ENCODE peak calls at places on chromosomes 11 and 22, in five cellular contexts. T, R, Z, B and X are unnamed samples. For H3K4me1, the result is how much of the 10 kb centered on the place peaks cover.

GRCh38 chr11:18706330-18707243 is 8.0 kb downstream of the TMEM86A start:
- DNase-seq in T (no peak), R (peak), Z (peak), B (no peak), X (peak)

GRCh38 chr22:49957826-49958461 is 2.6 kb upstream of the PIM3 start:
- DNase-seq in T (no peak), R (peak), Z (peak), B (no peak), X (no peak)

GRCh38 chr11:1230121-1230455 is 7.2 kb downstream of the MUC5B start:
- DNase-seq in T (peak), R (no peak), Z (peak), B (no peak), X (no peak)

GRCh38 chr11:117473692-117474091 is 146.0 kb downstream of the CEP164 start:
- DNase-seq in T (no peak), R (no peak), Z (no peak), B (no peak), X (no peak)

GRCh38 chr11:1220941-1221721 is 1.7 kb upstream of the MUC5B start:
- DNase-seq in T (peak), R (peak), Z (peak), B (no peak), X (no peak)

GRCh38 chr11:10478066-10478465 is 23.0 kb downstream of the AMPD3 start:
- DNase-seq in T (no peak), R (no peak), Z (no peak), B (no peak), X (no peak)

GRCh38 chr11:47158242-47158641 is 18.4 kb downstream of the ARFGAP2 start:
- DNase-seq in T (no peak), R (no peak), Z (no peak), B (no peak), X (no peak)

GRCh38 chr11:119611027-119611426 is 118.0 kb downstream of the NECTIN1 start:
- DNase-seq in T (no peak), R (no peak), Z (no peak), B (no peak), X (no peak)

GRCh38 chr22:24994070-24994763 is 41.7 kb downstream of the KIAA1671 start:
- DNase-seq in T (no peak), R (no peak), Z (no peak), B (no peak), X (peak)

GRCh38 chr11:22479986-22480740 is 142.0 kb downstream of the SLC17A6 start:
- DNase-seq in T (no peak), R (no peak), Z (no peak), B (no peak), X (peak)

GRCh38 chr22:30183861-30184278 is 62.7 kb downstream of the LIF start:
- DNase-seq in T (no peak), R (no peak), Z (no peak), B (peak), X (peak)
- H3K4me3 ChIP-seq in T (no peak), R (no peak), Z (no peak), B (no peak), X (no peak)

GRCh38 chr11:62546244-62546936 is at the start of gene AHNAK:
- DNase-seq in T (peak), R (peak), Z (peak), B (peak), X (peak)
- H3K4me1 ChIP-seq in T (under half), R (under half), Z (under half), B (under half), X (under half)

DNA sequence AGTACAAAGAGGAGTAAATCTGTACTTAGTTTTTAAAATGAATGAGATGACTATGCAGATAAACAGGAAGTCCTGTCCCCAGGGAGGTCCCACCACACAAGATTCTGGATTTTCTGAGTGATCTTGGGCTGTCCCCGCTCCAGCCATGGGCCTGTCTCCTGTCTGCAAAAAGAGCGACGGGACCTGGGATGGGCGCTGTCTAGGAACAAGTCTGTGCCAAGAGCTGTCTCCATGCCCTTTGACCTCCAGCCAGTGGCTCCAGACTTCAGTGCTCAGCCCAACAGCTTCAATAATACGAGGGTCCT is 6.0 kb downstream of the CSNK1E start:
- DNase-seq in T (no peak), R (no peak), Z (no peak), B (no peak), X (no peak)
- H3K27ac ChIP-seq in T (no peak), R (peak), Z (peak), B (peak), X (peak)

GRCh38 chr11:111737877-111738205 is 28.3 kb downstream of the PPP2R1B start:
- DNase-seq in T (no peak), R (no peak), Z (no peak), B (no peak), X (no peak)
- H3K4me3 ChIP-seq in T (no peak), R (no peak), Z (peak), B (no peak), X (no peak)

GRCh38 chr11:72726266-72727220 is 25.7 kb downstream of the ARAP1 start:
- DNase-seq in T (no peak), R (no peak), Z (peak), B (no peak), X (no peak)
- H3K4me1 ChIP-seq in T (under half), R (under half), Z (under half), B (under half), X (under half)

DNA sequence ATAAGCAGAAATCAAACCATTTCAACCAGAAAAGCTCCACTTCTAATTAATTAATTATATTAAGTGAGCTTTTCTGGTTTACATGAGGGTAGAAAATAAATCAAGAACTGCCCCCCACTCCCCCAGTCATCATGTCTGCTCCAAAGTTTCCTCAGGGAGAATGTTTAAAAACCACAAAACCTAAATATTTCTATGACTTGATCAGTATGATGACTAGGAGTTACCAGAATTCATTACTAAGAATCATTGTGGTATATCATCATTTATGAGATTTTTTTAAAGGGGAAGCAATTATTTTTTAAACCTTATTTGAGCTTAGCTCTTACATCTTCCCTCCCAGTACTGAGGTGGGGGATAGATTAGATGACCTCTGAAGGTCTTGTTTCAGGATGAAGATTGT is 401.1 kb upstream of the CADM1 start:
- DNase-seq in T (no peak), R (no peak), Z (no peak), B (peak), X (peak)
- H3K27ac ChIP-seq in T (no peak), R (no peak), Z (no peak), B (no peak), X (no peak)

GRCh38 chr11:20163778-20164133 is 3.5 kb upstream of the DBX1 start:
- DNase-seq in T (no peak), R (no peak), Z (no peak), B (no peak), X (no peak)
- H3K4me3 ChIP-seq in T (peak), R (peak), Z (no peak), B (no peak), X (no peak)

GRCh38 chr11:70026726-70027125 is 51.4 kb upstream of the ANO1 start:
- DNase-seq in T (peak), R (no peak), Z (no peak), B (no peak), X (no peak)
- H3K4me1 ChIP-seq in T (under half), R (under half), Z (under half), B (under half), X (under half)